ENCODE peak calls at places on chromosomes 2 and 18, in five cellular contexts. C is T-helper 2 cell, V is HTR-8/SVneo, N is retina, O is NCI-H774. H is an unnamed sample.

GRCh38 chr2:226478121-226478809 is 321.4 kb downstream of the IRS1 start:
- DNase-seq in C (no peak), V (peak; percentile 72), N (peak; percentile 19), O (no peak), H (peak; percentile 51)

GRCh38 chr2:199923924-199924323 is 12.8 kb downstream of the C2orf69 start:
- DNase-seq in C (no peak), V (no peak), N (no peak), O (no peak), H (no peak)

GRCh38 chr2:75853441-75853840 is 142.7 kb upstream of the GCFC2 start:
- DNase-seq in C (no peak), V (no peak), N (no peak), O (no peak), H (no peak)

GRCh38 chr2:62382122-62382521 is 123.9 kb downstream of the TMEM17 start:
- DNase-seq in C (no peak), V (no peak), N (no peak), O (no peak), H (no peak)

GRCh38 chr2:238302076-238302475 is 13.7 kb upstream of the PER2 start:
- DNase-seq in C (no peak), V (no peak), N (no peak), O (no peak), H (no peak)

GRCh38 chr2:240214790-240215675 is 74.6 kb upstream of the OTOS start:
- DNase-seq in C (no peak), V (no peak), N (peak; percentile 17), O (no peak), H (no peak)

GRCh38 chr2:211055438-211055837 is 499.0 kb downstream of the CPS1 start:
- DNase-seq in C (no peak), V (peak; percentile 2), N (no peak), O (no peak), H (no peak)

GRCh38 chr2:97988722-97989121 is 7.0 kb downstream of the TMEM131 start:
- DNase-seq in C (no peak), V (no peak), N (no peak), O (no peak), H (no peak)

GRCh38 chr18:40841473-40841872 is 1113.6 kb upstream of the PIK3C3 start:
- DNase-seq in C (no peak), V (peak; percentile 2), N (no peak), O (no peak), H (no peak)

GRCh38 chr18:76932026-76932819 is 109.9 kb downstream of the ZNF236 start:
- DNase-seq in C (no peak), V (no peak), N (no peak), O (no peak), H (no peak)

GRCh38 chr2:154740360-154740759 is 41.9 kb downstream of the KCNJ3 start:
- DNase-seq in C (no peak), V (no peak), N (no peak), O (no peak), H (no peak)

GRCh38 chr18:43681661-43682060 is 404.4 kb upstream of the SYT4 start:
- DNase-seq in C (no peak), V (no peak), N (no peak), O (no peak), H (no peak)

GRCh38 chr2:45886229-45886663 is 234.8 kb downstream of the PRKCE start:
- DNase-seq in C (no peak), V (no peak), N (no peak), O (no peak), H (no peak)

GRCh38 chr2:66457545-66457944 is 22.6 kb downstream of the MEIS1 start:
- DNase-seq in C (no peak), V (no peak), N (no peak), O (no peak), H (no peak)

GRCh38 chr18:65659912-65660311 is 90.9 kb upstream of the CDH7 start:
- DNase-seq in C (no peak), V (no peak), N (no peak), O (no peak), H (no peak)

GRCh38 chr2:111705711-111706323 is 178.2 kb downstream of the ANAPC1 start:
- DNase-seq in C (peak; percentile 87), V (peak; percentile 78), N (peak; percentile 65), O (peak; percentile 42), H (peak; percentile 72)

H was measured in H54.